ENCODE peak calls at places on chromosomes 1 and 21, in six cellular contexts. Y is upper lobe of right lung, G is IMR-90, M is astrocyte of the spinal cord, D is psoas muscle, Q is progenitor cell of endocrine pancreas. I is an unnamed sample.

GRCh38 chr1:27350673-27351540 is 9.1 kb downstream of the SYTL1 start:
- DNase-seq in Y (peak; percentile 79), G (no peak), M (peak; percentile 11), Q (peak; percentile 57), D (peak; percentile 73), I (no peak)

GRCh38 chr1:114153621-114154145 is at the start of gene SYT6:
- DNase-seq in Y (no peak), D (peak; percentile 52), Q (no peak), M (no peak), G (no peak), I (no peak)

GRCh38 chr1:245142976-245143375 is 11.8 kb upstream of the KIF26B start:
- DNase-seq in Y (no peak), Q (no peak), D (no peak), M (no peak), G (no peak), I (no peak)

GRCh38 chr1:22808846-22809501 is 98.3 kb downstream of the EPHB2 start:
- DNase-seq in Y (no peak), G (peak; percentile 87), M (peak; percentile 90), D (peak; percentile 71), Q (no peak), I (no peak)

GRCh38 chr1:30834249-30834648 is 74.3 kb downstream of the SDC3 start:
- DNase-seq in G (no peak), Q (no peak), Y (no peak), M (no peak), D (no peak), I (no peak)

GRCh38 chr1:228368801-228369607 is 37.6 kb downstream of the TRIM11 start:
- DNase-seq in Q (no peak), D (peak; percentile 79), G (peak; percentile 28), Y (peak; percentile 53), M (no peak), I (peak; percentile 68)

GRCh38 chr1:8473892-8474300 is 156.0 kb downstream of the SLC45A1 start:
- DNase-seq in M (no peak), G (no peak), Q (no peak), Y (no peak), D (no peak), I (no peak)

GRCh38 chr1:187646536-187647128 is 817.9 kb downstream of the PLA2G4A start:
- DNase-seq in M (no peak), Y (no peak), D (no peak), G (peak; percentile 3), Q (no peak), I (no peak)

GRCh38 chr1:164702216-164702615 is 143.2 kb downstream of the PBX1 start:
- DNase-seq in M (peak; percentile 25), Q (no peak), G (peak; percentile 71), Y (no peak), D (no peak), I (no peak)

GRCh38 chr21:44925027-44925755 is 4.5 kb upstream of the ITGB2 start:
- DNase-seq in M (peak; percentile 23), G (peak; percentile 64), Y (no peak), D (no peak), Q (no peak), I (no peak)

GRCh38 chr1:157596384-157596783 is 1.5 kb downstream of the FCRL4 start:
- DNase-seq in G (no peak), Y (no peak), M (no peak), D (no peak), Q (no peak), I (no peak)

GRCh38 chr1:110440877-110441276 is 10.1 kb upstream of the PROK1 start:
- DNase-seq in G (peak; percentile 54), D (peak; percentile 58), Y (peak; percentile 81), Q (no peak), M (no peak), I (no peak)

GRCh38 chr1:45326627-45327591 is at the start of gene HPDL:
- DNase-seq in Q (peak; percentile 55), G (peak; percentile 27), D (peak; percentile 82), M (peak; percentile 42), Y (peak; percentile 80), I (peak; percentile 38)
- TF ChIP-seq CTCF in Q (no peak), G (no peak), D (no peak), M (no peak), Y (no peak), I (no peak)

DNA sequence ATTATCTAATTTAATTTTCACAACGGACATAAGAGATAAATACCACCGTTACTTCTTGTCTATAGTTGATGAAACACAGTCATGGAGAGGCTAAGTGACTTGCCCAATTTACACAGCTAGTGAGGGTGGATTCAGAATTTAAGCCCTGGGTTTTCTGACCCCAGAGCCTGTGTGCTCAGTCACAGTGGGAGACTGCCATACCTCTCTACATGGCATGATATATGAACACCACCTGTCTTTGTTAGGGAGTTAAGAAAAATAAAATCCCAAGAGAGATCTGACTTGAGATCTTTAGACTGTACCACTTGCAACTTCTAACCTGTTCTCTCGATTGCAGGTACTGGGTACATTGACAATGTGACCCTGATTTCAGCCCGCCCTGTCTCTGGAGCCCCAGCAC is 40.3 kb downstream of the LAMC2 start:
- DNase-seq in D (no peak), G (no peak), Q (no peak), Y (no peak), M (no peak), I (no peak)
- TF ChIP-seq CTCF in D (no peak), G (no peak), Q (no peak), Y (no peak), M (no peak), I (no peak)

DNA sequence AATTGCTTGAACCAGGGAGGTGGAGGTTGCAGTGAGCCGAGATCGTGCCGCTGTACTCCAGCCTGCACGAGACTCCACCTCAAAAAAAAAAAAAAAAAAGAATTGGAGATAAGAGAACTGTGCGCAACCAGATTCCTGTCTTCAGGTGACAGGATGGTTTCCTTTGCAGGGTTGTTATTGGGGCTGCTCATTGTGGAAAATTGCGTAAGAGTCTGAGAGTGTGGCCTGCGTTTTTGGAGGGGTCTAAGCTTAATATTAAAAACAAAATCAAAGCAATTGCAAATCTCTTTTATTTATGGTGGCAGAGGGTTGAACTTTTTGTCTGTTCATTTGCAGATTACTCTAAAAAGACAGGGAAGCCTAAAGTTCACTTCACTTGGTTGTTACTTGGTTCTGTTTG is 36.0 kb upstream of the BCAR3 start:
- DNase-seq in Q (no peak), Y (no peak), G (no peak), M (no peak), D (no peak), I (no peak)
- TF ChIP-seq CTCF in Q (no peak), Y (no peak), G (no peak), M (no peak), D (no peak), I (no peak)

DNA sequence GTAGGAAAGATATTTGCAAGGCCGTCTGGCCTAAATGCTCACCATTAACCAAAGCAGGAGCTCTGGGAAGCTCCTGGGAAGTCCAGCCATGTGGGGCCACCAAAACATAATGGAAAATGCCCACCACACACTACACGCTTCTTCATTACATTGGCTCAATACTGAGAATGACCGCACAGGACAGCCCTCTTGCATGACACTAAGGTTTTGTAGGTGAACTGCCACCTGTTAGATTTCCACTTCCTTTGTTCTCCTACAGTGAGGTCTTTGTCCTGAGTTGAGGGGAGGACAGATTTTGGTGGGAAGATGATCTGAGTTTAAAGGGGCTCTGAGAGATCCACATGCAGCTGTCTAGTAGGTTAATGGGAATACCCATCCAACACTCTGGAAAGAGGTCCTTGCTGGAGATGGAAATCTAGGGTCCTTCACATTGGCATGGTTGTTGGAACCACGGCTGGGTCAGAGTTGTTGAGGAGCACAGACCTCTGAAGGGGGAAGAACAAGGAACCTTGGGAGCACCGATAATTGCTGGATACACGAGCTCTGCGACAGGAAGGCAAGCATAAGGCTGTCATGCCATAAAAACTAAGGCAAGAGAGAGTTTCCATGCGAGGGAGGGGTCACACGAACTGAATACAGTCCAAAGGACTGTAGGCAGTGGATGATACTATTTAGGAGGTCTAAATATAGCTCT is 105.4 kb upstream of the IRF2BP2 start:
- DNase-seq in G (no peak), Y (no peak), M (no peak), Q (no peak), D (no peak), I (no peak)
- TF ChIP-seq CTCF in G (no peak), Y (no peak), M (no peak), Q (no peak), D (no peak), I (no peak)

GRCh38 chr1:68454534-68454933 is 4.8 kb upstream of the RPE65 start:
- DNase-seq in D (no peak), G (no peak), Y (no peak), Q (no peak), M (no peak), I (no peak)
- TF ChIP-seq CTCF in D (no peak), G (no peak), Y (no peak), Q (no peak), M (no peak), I (no peak)

I was measured in gastrocnemius medialis.